ENCODE peak calls at places on chromosomes 5 and 9, in four cellular contexts. W, A, Q and K are unnamed samples.

GRCh38 chr5:58503634-58504033 is 12.4 kb downstream of the GAPT start:
- DNase-seq in W (no peak), A (no peak), Q (no peak), K (no peak)

GRCh38 chr9:36316629-36317317 is 58.5 kb upstream of the GNE start:
- DNase-seq in W (peak), A (no peak), Q (no peak), K (no peak)

GRCh38 chr5:106964102-106964501 is 706.6 kb downstream of the EFNA5 start:
- DNase-seq in W (no peak), A (no peak), Q (no peak), K (no peak)

GRCh38 chr9:131598121-131598520 is 52.8 kb downstream of the PRRT1B start:
- DNase-seq in W (no peak), A (no peak), Q (no peak), K (no peak)

GRCh38 chr9:98057095-98057799 is 715 bp downstream of the NANS start:
- DNase-seq in W (peak), A (no peak), Q (no peak), K (peak)

GRCh38 chr9:127195976-127196825 is 68.4 kb upstream of the GARNL3 start:
- DNase-seq in W (no peak), A (no peak), Q (no peak), K (no peak)

GRCh38 chr9:114459464-114459863 is 45.8 kb downstream of the WHRN start:
- DNase-seq in W (no peak), A (no peak), Q (no peak), K (no peak)

GRCh38 chr5:159519365-159519764 is 189.1 kb upstream of the IL12B start:
- DNase-seq in W (no peak), A (no peak), Q (no peak), K (no peak)

GRCh38 chr5:133714161-133714915 is 102.0 kb upstream of the FSTL4 start:
- DNase-seq in W (no peak), A (no peak), Q (no peak), K (no peak)

GRCh38 chr5:128836571-128836970 is 128.7 kb upstream of the SLC27A6 start:
- DNase-seq in W (no peak), A (no peak), Q (no peak), K (no peak)

GRCh38 chr9:98342819-98343208 is 87.4 kb upstream of the TBC1D2 start:
- DNase-seq in W (no peak), A (no peak), Q (no peak), K (no peak)

GRCh38 chr5:96876292-96876850 is at the start of gene ERAP2:
- DNase-seq in W (peak), A (no peak), Q (no peak), K (no peak)

GRCh38 chr5:110288766-110289165 is 437.7 kb downstream of the TMEM232 start:
- DNase-seq in W (no peak), A (no peak), Q (no peak), K (no peak)

GRCh38 chr5:136198453-136198852 is 5.5 kb upstream of the SMIM32 start:
- DNase-seq in W (no peak), A (no peak), Q (no peak), K (no peak)

GRCh38 chr5:112063878-112064615 is 307.1 kb upstream of the NREP start:
- DNase-seq in W (no peak), A (no peak), Q (no peak), K (no peak)

GRCh38 chr9:95175523-95175922 is 142.0 kb downstream of the FANCC start:
- DNase-seq in W (no peak), A (no peak), Q (no peak), K (no peak)

GRCh38 chr5:139903805-139904565 is 108.4 kb downstream of the PSD2 start:
- DNase-seq in W (no peak), A (no peak), Q (no peak), K (peak)

GRCh38 chr5:175836741-175837729 is 34.3 kb upstream of the CPLX2 start:
- DNase-seq in W (no peak), A (no peak), Q (no peak), K (no peak)

GRCh38 chr5:150065886-150066285 is 20.5 kb downstream of the CSF1R start:
- DNase-seq in W (no peak), A (no peak), Q (no peak), K (no peak)

GRCh38 chr5:135651156-135651555 is 72.4 kb upstream of the CXCL14 start:
- DNase-seq in W (no peak), A (no peak), Q (no peak), K (no peak)

GRCh38 chr5:92704590-92704989 is 876.4 kb downstream of the NR2F1-AS1 start:
- DNase-seq in W (no peak), A (no peak), Q (no peak), K (no peak)

GRCh38 chr9:115992834-115993233 is 160.8 kb upstream of the PAPPA start:
- DNase-seq in W (no peak), A (no peak), Q (no peak), K (no peak)

GRCh38 chr9:98256632-98257218 is 1.3 kb upstream of the TBC1D2 start:
- DNase-seq in W (no peak), A (no peak), Q (no peak), K (peak)

GRCh38 chr9:32378496-32378895 is 5.9 kb upstream of the ACO1 start:
- DNase-seq in W (peak), A (peak), Q (no peak), K (peak)

GRCh38 chr9:3830296-3830695 is 304.5 kb upstream of the RFX3 start:
- DNase-seq in W (no peak), A (no peak), Q (no peak), K (no peak)

GRCh38 chr9:82188817-82189216 is 200.2 kb downstream of the SPATA31D1 start:
- DNase-seq in W (no peak), A (no peak), Q (no peak), K (no peak)

GRCh38 chr5:99005506-99005905 is 76.7 kb upstream of the CHD1 start:
- DNase-seq in W (no peak), A (no peak), Q (no peak), K (no peak)

GRCh38 chr9:121499427-121500164 is at the start of gene GGTA1:
- DNase-seq in W (no peak), A (no peak), Q (no peak), K (peak)

GRCh38 chr9:994005-994404 is 17.6 kb downstream of the DMRT3 start:
- DNase-seq in W (no peak), A (no peak), Q (no peak), K (no peak)

GRCh38 chr9:135669616-135670285 is 6.6 kb downstream of the LCN9 start:
- DNase-seq in W (no peak), A (no peak), Q (no peak), K (no peak)

GRCh38 chr5:81505672-81506071 is 111.7 kb upstream of the ACOT12 start:
- DNase-seq in W (no peak), A (no peak), Q (no peak), K (no peak)

GRCh38 chr5:17316973-17317459 is 99.6 kb downstream of the BASP1 start:
- DNase-seq in W (no peak), A (peak), Q (no peak), K (no peak)

GRCh38 chr9:32399110-32399815 is 14.8 kb downstream of the ACO1 start:
- DNase-seq in W (no peak), A (no peak), Q (no peak), K (no peak)

DNA sequence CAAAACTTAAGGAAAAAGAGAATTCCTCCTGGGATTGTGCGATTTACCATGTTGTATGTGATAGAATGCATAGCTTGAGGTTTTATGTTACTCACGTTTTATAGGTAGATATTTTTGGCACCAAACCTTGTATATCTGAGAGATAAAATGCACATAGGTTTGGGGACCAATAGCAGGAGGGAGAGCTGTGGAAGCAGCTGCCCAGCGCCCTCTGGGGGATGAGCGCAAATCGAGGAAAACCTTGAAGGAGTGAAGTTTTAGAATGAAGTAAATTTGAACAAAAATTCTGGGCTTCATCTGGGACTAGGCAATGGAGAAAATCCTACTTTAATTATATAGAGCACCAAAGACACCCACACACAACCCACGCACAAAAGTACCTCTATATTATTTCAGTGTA is 197.0 kb downstream of the ADCY2 start:
- DNase-seq in W (no peak), A (no peak), Q (no peak), K (peak)
- TF ChIP-seq SUZ12 in W (no peak), A (no peak), Q (no peak), K (no peak)

GRCh38 chr9:8733096-8733954 is 933.7 kb upstream of the DMAC1 start:
- DNase-seq in W (no peak), A (no peak), Q (no peak), K (peak)
- TF ChIP-seq SP1 in W (no peak), A (no peak), Q (no peak), K (no peak)

DNA sequence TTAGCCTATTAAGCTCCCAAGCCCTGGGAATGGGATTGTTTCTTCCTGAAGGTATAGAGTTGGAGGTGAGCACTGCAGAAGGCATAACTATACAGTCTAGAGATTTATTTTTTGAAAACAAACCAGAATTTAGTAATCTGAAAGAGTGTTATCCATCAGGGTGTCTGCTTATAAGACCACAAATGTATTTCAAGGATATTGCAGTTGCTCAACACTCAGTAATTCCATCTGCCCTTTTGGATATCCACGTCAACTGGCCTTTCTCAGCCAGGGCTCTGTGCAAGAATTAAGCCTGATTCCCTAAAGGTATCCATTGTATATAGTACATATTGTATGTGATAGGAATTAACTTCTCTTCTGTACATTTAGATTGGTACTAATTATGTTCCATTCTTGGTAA is 15.0 kb upstream of the IL31RA start:
- DNase-seq in W (no peak), A (no peak), Q (no peak), K (no peak)
- TF ChIP-seq SUZ12 in W (no peak), A (no peak), Q (no peak), K (no peak)

DNA sequence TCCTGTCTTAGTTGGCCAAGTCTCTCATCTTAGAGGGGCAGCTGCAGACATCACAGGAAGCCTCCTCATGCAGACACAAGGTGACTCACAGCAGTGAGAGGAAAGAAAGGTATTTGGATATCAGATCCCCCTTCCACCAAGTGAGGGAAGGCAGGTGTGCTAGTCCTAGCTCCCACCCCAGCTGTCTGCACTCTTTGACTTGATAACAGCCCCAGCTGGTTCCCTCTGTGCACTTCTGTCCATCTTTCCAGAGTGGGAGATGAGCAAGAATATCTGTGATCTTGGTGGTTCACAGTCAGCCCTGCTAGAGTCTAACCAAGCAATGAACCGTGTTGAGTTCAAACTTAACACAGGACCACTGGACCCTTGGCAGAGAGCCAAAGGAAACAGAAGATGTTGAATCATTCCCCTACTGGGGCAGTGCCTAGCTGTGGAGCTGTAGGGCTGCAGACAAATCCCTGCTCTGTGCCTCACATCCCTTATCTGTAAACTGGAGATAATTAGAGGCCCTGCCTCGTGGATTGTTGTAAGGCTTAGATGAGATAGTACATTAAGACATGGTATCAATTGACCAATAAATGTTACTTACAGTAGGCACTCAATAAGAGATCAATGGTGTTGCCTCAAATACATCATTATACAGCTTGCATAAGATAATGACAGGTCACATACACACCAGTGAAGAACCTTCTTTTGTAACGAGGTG is 39.1 kb downstream of the SH3RF2 start:
- DNase-seq in W (peak), A (no peak), Q (no peak), K (peak)
- TF ChIP-seq SP1 in W (no peak), A (no peak), Q (no peak), K (no peak)

DNA sequence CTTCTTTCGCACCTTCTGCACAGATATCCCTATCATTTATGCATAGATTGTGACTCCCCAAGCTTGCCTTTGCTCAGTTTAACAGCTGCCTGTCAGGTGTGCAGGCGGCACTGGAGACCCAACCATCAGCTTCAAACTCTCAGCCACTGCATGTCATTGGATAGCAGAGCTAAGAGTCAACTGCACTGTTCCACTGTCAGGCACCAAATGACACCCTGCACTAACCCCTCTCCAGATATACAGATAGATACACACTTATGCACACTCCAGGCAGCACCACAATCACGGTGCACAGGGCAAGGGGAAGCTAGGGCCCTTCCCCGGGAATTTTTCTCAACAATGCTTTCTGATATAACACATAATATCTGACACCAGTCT is 142.4 kb downstream of the BNC2 start:
- DNase-seq in W (no peak), A (no peak), Q (no peak), K (no peak)
- TF ChIP-seq SUZ12 in W (no peak), A (no peak), Q (no peak), K (no peak)

GRCh38 chr9:128729302-128729701 is 5.4 kb upstream of the ZDHHC12 start:
- DNase-seq in W (no peak), A (no peak), Q (no peak), K (no peak)
- TF ChIP-seq SP1 in W (no peak), A (no peak), Q (no peak), K (no peak)

GRCh38 chr5:138463335-138464017 is 1.8 kb upstream of the EGR1 start:
- DNase-seq in W (no peak), A (no peak), Q (no peak), K (no peak)
- TF ChIP-seq SUZ12 in W (no peak), A (no peak), Q (no peak), K (no peak)

DNA sequence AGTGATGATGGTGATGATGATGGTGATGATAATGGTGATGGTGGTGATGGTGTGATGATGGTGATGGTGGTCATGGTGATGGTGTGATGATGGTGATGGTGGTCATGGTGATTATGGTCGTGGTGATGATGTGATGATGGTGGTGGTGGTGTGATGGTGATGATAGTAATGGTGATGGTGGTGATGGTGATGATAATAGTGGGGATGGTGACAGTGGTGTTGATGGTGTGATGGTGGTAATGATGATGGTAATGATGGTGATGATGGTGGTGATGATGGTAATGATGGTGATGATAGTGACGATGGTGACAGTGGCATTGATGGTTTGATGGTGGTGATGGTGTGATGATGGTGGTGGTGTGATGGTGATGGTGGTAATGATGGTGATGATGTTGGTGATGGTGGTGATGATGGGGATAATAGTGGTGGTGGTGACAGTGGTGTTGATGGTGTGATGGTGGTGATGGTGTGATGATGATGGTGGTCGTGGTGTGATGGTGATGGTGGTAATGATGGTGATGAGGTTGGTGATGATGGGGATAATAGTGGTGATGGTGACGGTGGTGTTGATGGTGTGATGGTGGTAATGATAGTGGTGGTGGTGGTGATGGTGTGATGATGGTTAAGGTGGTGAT is 6.5 kb downstream of the STKLD1 start:
- DNase-seq in W (no peak), A (no peak), Q (no peak), K (no peak)
- TF ChIP-seq SP1 in W (no peak), A (no peak), Q (no peak), K (no peak)

GRCh38 chr9:109331353-109331752 is 10.5 kb upstream of the EPB41L4B start:
- DNase-seq in W (no peak), A (no peak), Q (no peak), K (no peak)

GRCh38 chr9:109335121-109335520 is 14.3 kb upstream of the EPB41L4B start:
- DNase-seq in W (no peak), A (no peak), Q (no peak), K (no peak)

GRCh38 chr9:109325089-109325488 is 4.2 kb upstream of the EPB41L4B start:
- DNase-seq in W (no peak), A (no peak), Q (no peak), K (no peak)

GRCh38 chr9:109323771-109324170 is 2.9 kb upstream of the EPB41L4B start:
- DNase-seq in W (no peak), A (no peak), Q (no peak), K (no peak)

DNA sequence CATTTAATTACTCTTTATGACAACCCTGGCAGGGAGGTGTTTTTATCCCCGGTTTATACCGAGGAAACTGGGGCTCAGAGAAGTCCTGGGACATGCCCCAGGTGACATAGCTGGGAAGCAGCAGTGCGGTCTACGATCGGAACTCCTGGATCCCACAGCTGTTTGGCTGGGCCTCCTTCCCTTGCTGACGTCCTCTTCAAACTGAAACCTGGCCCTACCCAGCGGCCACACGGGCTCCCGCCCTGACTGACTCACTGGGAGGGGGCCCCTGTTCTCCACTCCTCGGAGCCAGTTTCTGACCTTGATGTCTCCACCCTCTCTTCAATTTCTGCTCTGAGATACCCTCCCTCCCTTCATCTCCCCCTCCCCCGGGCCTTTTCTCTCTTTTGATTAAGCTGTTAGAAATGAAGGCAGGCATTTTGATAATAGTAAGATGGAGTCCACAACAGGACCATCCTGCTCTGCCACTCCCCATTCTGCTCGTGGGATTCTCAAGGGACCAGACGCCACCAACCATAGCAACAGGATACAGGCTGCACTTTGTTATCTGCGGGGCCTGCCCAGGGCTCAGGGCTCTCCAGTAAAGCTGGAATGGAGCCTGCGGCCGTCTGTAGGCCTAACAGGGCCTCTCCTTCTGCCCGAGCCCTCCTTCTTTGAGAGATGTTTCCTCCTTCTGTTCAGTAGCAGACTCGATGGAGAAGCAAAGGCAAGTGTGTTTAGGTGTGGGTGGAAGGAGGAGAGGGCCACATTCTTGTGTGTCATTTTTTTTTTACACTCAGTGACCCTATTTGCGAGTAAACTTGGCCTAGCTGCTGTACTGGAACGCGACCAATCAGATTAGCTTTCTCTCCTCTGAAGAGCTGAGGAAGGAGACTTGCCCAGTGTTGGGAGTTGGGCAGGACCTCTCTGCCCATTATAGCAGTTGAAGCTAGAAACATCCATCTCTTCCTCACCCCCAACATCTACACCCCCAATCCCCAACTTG is 8.7 kb upstream of the EPB41L4B start:
- DNase-seq in W (peak), A (no peak), Q (no peak), K (peak)
- TF ChIP-seq SUZ12 in W (no peak), A (no peak), Q (no peak), K (no peak)